ENCODE peak calls at places on chromosome 19, in four cellular contexts. N is stimulated activated CD8-positive, alpha-beta memory T cell treated with anti-CD3 and anti-CD28 coated beads, Interleukin-15, amount 100 ng/mL, for 1 hour; D is activated CD4-positive, CD25-positive, alpha-beta regulatory T cell treated with anti-CD3 and anti-CD28 coated beads, Interleukin-2, amount 50 U/mL, for 16 hours; J is skeletal muscle cell. Q is an unnamed sample.

GRCh38 chr19:18798384-18799352 is 7.6 kb upstream of the COMP start:
- DNase-seq in N (no peak), D (no peak), J (no peak), Q (no peak)

GRCh38 chr19:8367327-8368001 is 3.5 kb downstream of the ANGPTL4 start:
- DNase-seq in N (no peak), D (no peak), J (peak), Q (no peak)

GRCh38 chr19:16328824-16329482 is 4.3 kb downstream of the KLF2 start:
- DNase-seq in N (no peak), D (no peak), J (no peak), Q (no peak)

GRCh38 chr19:17184381-17184841 is 30.7 kb upstream of the USE1 start:
- DNase-seq in N (peak), D (no peak), J (no peak), Q (no peak)

GRCh38 chr19:19134687-19135158 is 3.6 kb downstream of the TMEM161A start:
- DNase-seq in N (no peak), D (no peak), J (no peak), Q (no peak)

GRCh38 chr19:16134510-16134909 is 9.0 kb upstream of the HSH2D start:
- DNase-seq in N (no peak), D (no peak), J (no peak), Q (no peak)

GRCh38 chr19:22620912-22621311 is 13.2 kb upstream of the ZNF492 start:
- DNase-seq in N (no peak), D (no peak), J (no peak), Q (no peak)

GRCh38 chr19:18072335-18072734 is 14.4 kb downstream of the IL12RB1 start:
- DNase-seq in N (no peak), D (no peak), J (no peak), Q (no peak)

GRCh38 chr19:18629166-18630088 is 7.4 kb upstream of the KLHL26 start:
- DNase-seq in N (no peak), D (no peak), J (peak), Q (no peak)

GRCh38 chr19:38277969-38278680 is 13.8 kb downstream of the SPINT2 start:
- DNase-seq in N (no peak), D (no peak), J (no peak), Q (no peak)

GRCh38 chr19:13132471-13133166 is 14.6 kb downstream of the NACC1 start:
- DNase-seq in N (no peak), D (no peak), J (no peak), Q (peak)

GRCh38 chr19:46978470-46978869 is 41.2 kb upstream of the NPAS1 start:
- DNase-seq in N (no peak), D (no peak), J (no peak), Q (no peak)

GRCh38 chr19:35468637-35469036 is 20.6 kb downstream of the FFAR2 start:
- DNase-seq in N (peak), D (peak), J (no peak), Q (peak)

GRCh38 chr19:44846455-44847143 is 502 bp downstream of the NECTIN2 start:
- DNase-seq in N (no peak), D (no peak), J (no peak), Q (no peak)

GRCh38 chr19:4357095-4357797 is 13.9 kb downstream of the MPND start:
- DNase-seq in N (no peak), D (no peak), J (no peak), Q (no peak)

GRCh38 chr19:16376649-16377048 is 52.0 kb downstream of the KLF2 start:
- DNase-seq in N (no peak), D (no peak), J (no peak), Q (no peak)

GRCh38 chr19:16559896-16560295 is 12.3 kb downstream of the SLC35E1 start:
- DNase-seq in N (no peak), D (no peak), J (no peak), Q (no peak)

GRCh38 chr19:1363599-1363998 is 20.1 kb upstream of the NDUFS7 start:
- DNase-seq in N (no peak), D (no peak), J (no peak), Q (no peak)

GRCh38 chr19:53958168-53958571 is 4.6 kb upstream of the CACNG8 start:
- DNase-seq in N (no peak), D (no peak), J (no peak), Q (no peak)

GRCh38 chr19:49475995-49476880 is 2.2 kb downstream of the FLT3LG start:
- DNase-seq in N (no peak), D (no peak), J (no peak), Q (peak)

GRCh38 chr19:11463391-11463790 is 17.5 kb downstream of the ELAVL3 start:
- DNase-seq in N (no peak), D (no peak), J (no peak), Q (no peak)

GRCh38 chr19:2113436-2114211 is 16.9 kb downstream of the IZUMO4 start:
- DNase-seq in N (no peak), D (no peak), J (no peak), Q (no peak)

GRCh38 chr19:55590621-55591020 is 8.7 kb downstream of the FIZ1 start:
- DNase-seq in N (no peak), D (no peak), J (no peak), Q (no peak)

GRCh38 chr19:53192771-53193533 is at the start of gene ZNF665:
- DNase-seq in N (peak), D (peak), J (peak), Q (no peak)

GRCh38 chr19:11554160-11554559 is 4.9 kb downstream of the ELOF1 start:
- DNase-seq in N (no peak), D (no peak), J (no peak), Q (no peak)

GRCh38 chr19:52442179-52442578 is 11.2 kb upstream of the ZNF578 start:
- DNase-seq in N (no peak), D (no peak), J (no peak), Q (no peak)

GRCh38 chr19:35265126-35265995 is 3.4 kb upstream of the USF2 start:
- DNase-seq in N (no peak), D (no peak), J (no peak), Q (no peak)

GRCh38 chr19:46429999-46430398 is 1.3 kb upstream of the PNMA8C start:
- DNase-seq in N (no peak), D (no peak), J (no peak), Q (no peak)